ENCODE peak calls at places on chromosomes 16 and 17, in eight cellular contexts. V, P, C, S, A, I, H and E are unnamed samples.

GRCh38 chr17:35089846-35090193 is 26.3 kb upstream of the RFFL start:
- DNase-seq in I (peak; percentile 62), C (no peak), P (peak; percentile 74), V (no peak), S (peak; percentile 34), A (peak; percentile 78), H (no peak), E (no peak)

GRCh38 chr17:36899250-36900129 is 37.8 kb upstream of the LHX1 start:
- DNase-seq in C (no peak), V (no peak), S (no peak), A (no peak), H (no peak), P (no peak), I (peak; percentile 5), E (no peak)

GRCh38 chr17:80469667-80470066 is 6.7 kb downstream of the NPTX1 start:
- DNase-seq in S (no peak), H (no peak), A (no peak), C (no peak), V (no peak), I (no peak), P (no peak), E (no peak)

GRCh38 chr16:73339821-73340220 is 291.9 kb upstream of the ZFHX3 start:
- DNase-seq in H (no peak), V (no peak), P (no peak), C (no peak), S (no peak), A (no peak), I (no peak), E (no peak)

GRCh38 chr17:61002316-61002736 is 324.7 kb downstream of the BCAS3 start:
- DNase-seq in V (no peak), I (peak; percentile 78), P (peak; percentile 63), H (peak; percentile 35), S (no peak), C (no peak), A (peak; percentile 12), E (no peak)

GRCh38 chr17:29111816-29112499 is 68.2 kb downstream of the MYO18A start:
- DNase-seq in H (peak; percentile 56), P (peak; percentile 65), S (peak; percentile 72), V (peak; percentile 88), I (peak; percentile 75), A (peak; percentile 55), C (peak; percentile 43), E (peak; percentile 65)

GRCh38 chr16:71711789-71712188 is 12.7 kb downstream of the PHLPP2 start:
- DNase-seq in C (no peak), A (no peak), V (no peak), I (no peak), P (no peak), S (no peak), H (peak; percentile 39), E (no peak)

GRCh38 chr17:61307905-61308886 is 91.4 kb upstream of the TBX2 start:
- DNase-seq in I (peak; percentile 98), V (no peak), C (no peak), H (no peak), A (no peak), S (no peak), P (peak; percentile 79), E (no peak)

GRCh38 chr17:80761421-80761871 is 216.8 kb downstream of the RPTOR start:
- DNase-seq in S (no peak), H (no peak), A (peak; percentile 75), P (no peak), C (no peak), I (peak; percentile 66), V (no peak), E (no peak)

GRCh38 chr17:3002538-3003301 is 60.7 kb downstream of the OR1D5 start:
- DNase-seq in P (no peak), S (no peak), C (no peak), A (no peak), I (no peak), H (peak; percentile 15), V (peak; percentile 24), E (no peak)

GRCh38 chr16:59881366-59881765 is 1147.2 kb upstream of the GOT2 start:
- DNase-seq in I (no peak), A (no peak), H (no peak), C (no peak), V (no peak), S (no peak), P (peak; percentile 8), E (no peak)

GRCh38 chr17:491086-492014 is 138.7 kb upstream of the RPH3AL start:
- DNase-seq in I (peak; percentile 90), A (peak; percentile 9), V (peak; percentile 33), P (peak; percentile 56), S (peak; percentile 73), H (peak; percentile 34), C (no peak), E (peak; percentile 43)

GRCh38 chr16:11095935-11096334 is 151.6 kb downstream of the CLEC16A start:
- DNase-seq in A (no peak), C (no peak), H (no peak), P (no peak), V (no peak), I (no peak), S (no peak), E (no peak)

GRCh38 chr17:65941500-65941899 is 250.4 kb downstream of the CEP112 start:
- DNase-seq in V (no peak), H (no peak), S (no peak), P (no peak), A (no peak), C (no peak), I (peak; percentile 17), E (no peak)

GRCh38 chr16:89069920-89070319 is 23.7 kb upstream of the ACSF3 start:
- DNase-seq in P (no peak), V (no peak), S (no peak), H (no peak), C (no peak), I (no peak), A (no peak), E (no peak)

DNA sequence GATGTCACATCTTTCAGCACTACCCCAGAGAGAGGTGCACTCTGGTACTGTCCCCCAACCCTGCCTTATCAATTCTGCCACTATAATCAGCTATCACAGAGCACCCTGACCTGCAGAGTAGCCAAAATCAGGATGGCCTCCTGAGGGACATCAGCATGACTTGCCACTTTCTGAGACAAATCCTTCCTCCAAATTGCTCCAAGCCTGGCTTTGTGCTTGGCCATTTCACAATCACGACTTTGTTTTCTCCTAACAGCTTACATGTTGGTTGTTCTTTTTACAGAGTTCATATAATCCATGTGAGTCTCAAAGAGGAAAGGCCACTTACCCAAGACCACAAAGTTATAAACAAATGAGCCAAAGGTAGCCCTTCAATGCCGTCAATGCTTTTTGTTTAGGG is 449.0 kb upstream of the CDH5 start:
- DNase-seq in I (no peak), V (no peak), C (no peak), H (no peak), S (no peak), A (no peak), P (no peak), E (no peak)
- H3K27ac ChIP-seq in I (no peak overlapping the region), V (no peak overlapping the region), C (no peak overlapping the region), H (no peak overlapping the region), S (no peak overlapping the region), A (no peak overlapping the region), P (no peak overlapping the region), E (no peak overlapping the region)

GRCh38 chr17:49645654-49646053 is 32.2 kb downstream of the SPOP start:
- DNase-seq in C (no peak), A (no peak), V (no peak), S (no peak), I (no peak), H (no peak), P (no peak), E (no peak)

GRCh38 chr17:49647256-49647585 is 30.7 kb downstream of the SPOP start:
- DNase-seq in V (no peak), I (no peak), S (no peak), H (no peak), A (no peak), P (no peak), C (no peak), E (no peak)

GRCh38 chr17:49646391-49647255 is 31.3 kb downstream of the SPOP start:
- DNase-seq in C (no peak), A (peak; percentile 85), P (peak; percentile 27), H (peak; percentile 19), V (no peak), S (no peak), I (peak; percentile 84), E (no peak)
- H3K4me3 ChIP-seq in C (no peak overlapping the region), A (peak overlapping the region; percentile 26), P (no peak overlapping the region), H (no peak overlapping the region), V (no peak overlapping the region), S (no peak overlapping the region), I (peak overlapping the region; percentile 66), E (no peak overlapping the region)

DNA sequence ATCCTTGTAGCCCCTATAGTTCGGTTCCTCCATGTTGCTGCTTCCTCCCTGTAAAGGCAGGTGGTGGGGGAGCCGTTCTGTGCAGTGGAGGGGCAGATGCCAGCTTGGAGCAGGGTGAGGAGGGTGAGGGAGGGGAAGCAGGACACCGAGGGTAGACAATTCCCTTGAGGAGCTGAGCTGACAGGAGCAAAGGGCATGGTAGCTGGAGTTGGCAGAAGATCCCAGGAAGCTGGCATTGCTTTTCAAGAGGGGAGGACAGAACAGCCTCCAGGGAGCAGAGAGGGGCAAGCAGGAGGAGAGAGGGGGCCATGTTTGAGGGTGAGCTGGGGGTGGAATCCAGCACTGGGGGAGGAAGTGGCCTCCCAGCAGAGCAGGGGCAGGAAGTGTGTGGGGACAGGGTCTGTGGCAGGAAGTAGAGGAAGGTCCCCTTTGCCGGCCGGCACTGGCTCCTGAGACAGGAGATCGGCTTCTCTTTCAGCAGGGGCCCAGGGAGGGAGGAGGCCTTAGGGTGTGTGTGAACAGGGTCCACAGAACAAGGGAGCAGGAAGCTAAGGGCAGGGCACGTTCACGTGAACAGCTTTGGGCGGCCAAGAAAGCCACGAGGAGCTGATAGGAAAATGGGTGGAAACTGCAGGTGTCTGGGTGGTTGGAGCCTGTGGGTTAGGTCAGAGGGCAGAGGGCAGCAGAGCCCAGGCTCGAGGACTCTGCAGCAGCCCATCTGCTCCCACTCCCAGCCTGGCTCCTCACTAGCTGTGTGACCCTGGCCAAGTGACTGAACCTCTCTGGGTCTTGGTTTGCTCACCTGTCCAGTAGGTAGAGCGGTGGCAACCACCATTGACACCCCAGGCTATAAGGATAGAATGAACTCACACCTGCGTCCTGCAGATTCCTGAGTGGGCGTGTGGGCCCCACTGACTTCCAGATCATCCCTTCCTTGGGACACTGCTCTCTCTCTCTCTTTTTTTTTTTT is 17.5 kb upstream of the SPNS2 start:
- DNase-seq in A (no peak), I (no peak), V (no peak), C (no peak), S (no peak), H (peak; percentile 97), P (no peak), E (no peak)
- H3K27ac ChIP-seq in A (no peak overlapping the region), I (no peak overlapping the region), V (peak overlapping the region; percentile 42), C (no peak overlapping the region), S (no peak overlapping the region), H (peak overlapping the region; percentile 95), P (peak overlapping the region; percentile 22), E (no peak overlapping the region)

DNA sequence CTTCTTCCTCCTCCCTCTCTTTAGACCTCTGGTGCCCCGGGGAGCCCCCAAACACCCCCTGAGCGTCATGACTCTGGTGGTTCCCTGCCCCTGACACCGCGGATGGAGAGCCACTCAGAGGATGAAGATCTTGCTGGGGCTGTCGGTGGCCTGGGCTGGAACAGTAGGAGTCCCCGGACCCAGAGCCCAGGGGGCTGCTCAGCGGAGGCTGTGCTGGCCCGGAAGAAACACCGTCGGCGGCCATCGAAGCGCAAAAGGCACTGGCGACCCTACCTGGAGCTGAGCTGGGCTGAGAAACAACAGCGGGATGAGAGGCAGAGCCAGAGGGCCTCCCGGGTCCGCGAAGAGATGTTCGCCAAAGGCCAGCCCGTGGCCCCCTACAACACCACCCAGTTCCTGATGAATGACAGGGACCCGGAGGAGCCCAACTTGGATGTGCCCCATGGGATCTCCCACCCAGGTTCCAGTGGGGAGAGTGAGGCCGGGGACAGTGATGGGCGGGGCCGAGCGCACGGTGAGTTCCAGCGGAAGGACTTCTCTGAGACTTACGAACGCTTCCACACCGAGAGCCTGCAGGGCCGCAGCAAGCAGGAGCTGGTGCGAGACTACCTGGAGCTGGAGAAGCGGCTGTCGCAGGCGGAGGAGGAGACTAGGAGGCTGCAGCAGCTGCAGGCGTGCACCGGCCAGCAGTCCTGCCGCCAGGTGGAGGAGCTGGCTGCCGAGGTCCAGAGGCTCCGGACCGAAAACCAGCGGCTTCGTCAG is 7.5 kb downstream of the HEXIM2 start:
- DNase-seq in P (no peak), H (no peak), A (no peak), S (no peak), I (no peak), V (no peak), C (no peak), E (no peak)
- H3K4me3 ChIP-seq in P (no peak overlapping the region), H (no peak overlapping the region), A (peak overlapping the region; percentile 27), S (no peak overlapping the region), I (no peak overlapping the region), V (no peak overlapping the region), C (no peak overlapping the region), E (no peak overlapping the region)